ENCODE peak calls at places on chromosomes 16 and 17, in four cellular contexts. One of them, this sample, is unnamed.

GRCh38 chr16:1906052-1906845 is 12.0 kb downstream of the HS3ST6 start:
- DNase-seq in iPS DF 6.9: no peak
- DNase-seq in upper lobe of right lung: no peak
- DNase-seq in CD8-positive, alpha-beta memory T cell: no peak
- DNase-seq in this sample: no peak

GRCh38 chr17:30173649-30174048 is 57.0 kb downstream of the NSRP1 start:
- DNase-seq in upper lobe of right lung: no peak
- DNase-seq in iPS DF 6.9: no peak
- DNase-seq in CD8-positive, alpha-beta memory T cell: no peak
- DNase-seq in this sample: no peak

GRCh38 chr16:57898961-57899360 is 72.0 kb downstream of the CNGB1 start:
- DNase-seq in upper lobe of right lung: no peak
- DNase-seq in iPS DF 6.9: no peak
- DNase-seq in CD8-positive, alpha-beta memory T cell: no peak
- DNase-seq in this sample: no peak

GRCh38 chr16:66961065-66961744 is at the start of gene CES3:
- DNase-seq in CD8-positive, alpha-beta memory T cell: peak; percentile 20
- DNase-seq in iPS DF 6.9: peak; percentile 79
- DNase-seq in upper lobe of right lung: peak; percentile 84
- DNase-seq in this sample: no peak

GRCh38 chr17:78396436-78397335 is 18.2 kb downstream of the PGS1 start:
- DNase-seq in iPS DF 6.9: no peak
- DNase-seq in upper lobe of right lung: no peak
- DNase-seq in CD8-positive, alpha-beta memory T cell: no peak
- DNase-seq in this sample: no peak

GRCh38 chr17:73064084-73064938 is 28.2 kb downstream of the SLC39A11 start:
- DNase-seq in iPS DF 6.9: no peak
- DNase-seq in upper lobe of right lung: no peak
- DNase-seq in CD8-positive, alpha-beta memory T cell: no peak
- DNase-seq in this sample: no peak

GRCh38 chr16:10558746-10559641 is 21.4 kb downstream of the EMP2 start:
- DNase-seq in iPS DF 6.9: no peak
- DNase-seq in CD8-positive, alpha-beta memory T cell: no peak
- DNase-seq in upper lobe of right lung: peak; percentile 72
- DNase-seq in this sample: no peak

GRCh38 chr16:67406628-67407027 is 9.6 kb downstream of the ZDHHC1 start:
- DNase-seq in CD8-positive, alpha-beta memory T cell: no peak
- DNase-seq in iPS DF 6.9: no peak
- DNase-seq in upper lobe of right lung: no peak
- DNase-seq in this sample: peak; percentile 71

GRCh38 chr17:51601622-51602261 is 341.4 kb downstream of the UTP18 start:
- DNase-seq in iPS DF 6.9: no peak
- DNase-seq in upper lobe of right lung: no peak
- DNase-seq in CD8-positive, alpha-beta memory T cell: no peak
- DNase-seq in this sample: no peak

GRCh38 chr17:69141802-69142472 is at the start of gene ABCA6:
- DNase-seq in iPS DF 6.9: no peak
- DNase-seq in upper lobe of right lung: no peak
- DNase-seq in CD8-positive, alpha-beta memory T cell: no peak
- DNase-seq in this sample: peak; percentile 18

GRCh38 chr17:20189322-20189721 is 180.2 kb downstream of the SPECC1 start:
- DNase-seq in CD8-positive, alpha-beta memory T cell: no peak
- DNase-seq in upper lobe of right lung: no peak
- DNase-seq in iPS DF 6.9: no peak
- DNase-seq in this sample: peak; percentile 20

GRCh38 chr16:23729503-23730424 is 16.7 kb upstream of the ERN2 start:
- DNase-seq in upper lobe of right lung: no peak
- DNase-seq in CD8-positive, alpha-beta memory T cell: no peak
- DNase-seq in iPS DF 6.9: no peak
- DNase-seq in this sample: peak; percentile 36

GRCh38 chr16:3646348-3646920 is 8.1 kb upstream of the DNASE1 start:
- DNase-seq in CD8-positive, alpha-beta memory T cell: no peak
- DNase-seq in upper lobe of right lung: peak; percentile 46
- DNase-seq in iPS DF 6.9: no peak
- DNase-seq in this sample: no peak

GRCh38 chr16:85361441-85362118 is 249.3 kb upstream of the CIBAR2 start:
- DNase-seq in iPS DF 6.9: no peak
- DNase-seq in CD8-positive, alpha-beta memory T cell: no peak
- DNase-seq in upper lobe of right lung: peak; percentile 91
- DNase-seq in this sample: no peak

GRCh38 chr17:8046306-8046928 is 7.6 kb downstream of the ALOX15B start:
- DNase-seq in upper lobe of right lung: peak; percentile 48
- DNase-seq in CD8-positive, alpha-beta memory T cell: no peak
- DNase-seq in iPS DF 6.9: no peak
- DNase-seq in this sample: no peak

GRCh38 chr17:78826836-78827509 is 13.6 kb downstream of the USP36 start:
- DNase-seq in CD8-positive, alpha-beta memory T cell: no peak
- DNase-seq in upper lobe of right lung: peak; percentile 74
- DNase-seq in iPS DF 6.9: no peak
- DNase-seq in this sample: no peak

GRCh38 chr16:89281829-89282228 is 64.3 kb downstream of the ZNF778 start:
- DNase-seq in CD8-positive, alpha-beta memory T cell: no peak
- DNase-seq in upper lobe of right lung: no peak
- DNase-seq in iPS DF 6.9: no peak
- DNase-seq in this sample: no peak

GRCh38 chr17:35238817-35239216 is 4.1 kb upstream of the SLFN5 start:
- DNase-seq in upper lobe of right lung: no peak
- DNase-seq in iPS DF 6.9: no peak
- DNase-seq in CD8-positive, alpha-beta memory T cell: no peak
- DNase-seq in this sample: peak; percentile 44

GRCh38 chr17:41527076-41528023 is 758 bp downstream of the KRT19 start:
- DNase-seq in upper lobe of right lung: peak; percentile 85
- DNase-seq in iPS DF 6.9: no peak
- DNase-seq in CD8-positive, alpha-beta memory T cell: no peak
- DNase-seq in this sample: no peak

GRCh38 chr16:78784773-78785172 is 685.3 kb downstream of the WWOX start:
- DNase-seq in CD8-positive, alpha-beta memory T cell: no peak
- DNase-seq in upper lobe of right lung: no peak
- DNase-seq in iPS DF 6.9: no peak
- DNase-seq in this sample: no peak

GRCh38 chr16:577796-578195 is 8.0 kb downstream of the PIGQ start:
- DNase-seq in CD8-positive, alpha-beta memory T cell: no peak
- DNase-seq in iPS DF 6.9: no peak
- DNase-seq in upper lobe of right lung: no peak
- DNase-seq in this sample: no peak

GRCh38 chr16:580141-580945 is 9.5 kb upstream of the RAB40C start:
- DNase-seq in iPS DF 6.9: no peak
- DNase-seq in upper lobe of right lung: no peak
- DNase-seq in CD8-positive, alpha-beta memory T cell: no peak
- DNase-seq in this sample: no peak

GRCh38 chr16:580946-581498 is 8.8 kb upstream of the RAB40C start:
- DNase-seq in upper lobe of right lung: no peak
- DNase-seq in CD8-positive, alpha-beta memory T cell: no peak
- DNase-seq in iPS DF 6.9: no peak
- DNase-seq in this sample: no peak

GRCh38 chr16:578232-578869 is 8.6 kb downstream of the PIGQ start:
- DNase-seq in iPS DF 6.9: no peak
- DNase-seq in upper lobe of right lung: no peak
- DNase-seq in CD8-positive, alpha-beta memory T cell: no peak
- DNase-seq in this sample: no peak

DNA sequence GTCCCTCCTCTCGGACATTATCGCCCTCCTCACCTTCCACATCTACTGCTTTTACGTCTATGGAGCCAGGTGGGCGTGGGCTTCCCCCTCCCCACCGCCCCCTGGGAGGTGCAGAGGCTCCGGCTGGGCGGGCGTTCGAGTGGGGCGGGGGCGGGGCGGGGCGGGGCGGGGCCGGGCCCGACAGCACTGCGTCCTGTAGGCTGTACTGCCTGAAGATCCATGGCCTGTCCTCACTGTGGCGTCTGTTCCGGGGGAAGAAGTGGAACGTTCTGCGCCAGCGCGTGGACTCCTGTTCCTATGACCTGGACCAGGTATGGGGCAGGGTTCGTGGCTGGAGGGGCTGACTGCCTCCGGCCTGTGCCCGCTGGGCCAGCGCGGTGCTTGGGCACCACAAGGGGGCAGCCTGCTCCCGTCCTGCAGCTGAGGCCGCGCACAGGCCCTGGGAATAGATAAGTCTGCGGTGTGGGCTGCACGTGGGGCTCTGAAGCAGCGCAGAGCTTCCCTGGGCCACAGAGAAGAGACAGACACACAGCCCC is 9.2 kb downstream of the PIGQ start:
- DNase-seq in upper lobe of right lung: peak; percentile 91
- DNase-seq in CD8-positive, alpha-beta memory T cell: peak; percentile 38
- DNase-seq in iPS DF 6.9: no peak
- DNase-seq in this sample: no peak
- H3K4me3 ChIP-seq in upper lobe of right lung: no peak overlapping the region
- H3K4me3 ChIP-seq in CD8-positive, alpha-beta memory T cell: no peak overlapping the region
- H3K4me3 ChIP-seq in iPS DF 6.9: peak overlapping the region; percentile 21
- H3K4me3 ChIP-seq in this sample: no peak overlapping the region

GRCh38 chr16:22006636-22007035 is 1.3 kb upstream of the MOSMO start:
- DNase-seq in CD8-positive, alpha-beta memory T cell: no peak
- DNase-seq in iPS DF 6.9: no peak
- DNase-seq in upper lobe of right lung: no peak
- DNase-seq in this sample: no peak
- H3K4me3 ChIP-seq in CD8-positive, alpha-beta memory T cell: no peak overlapping the region
- H3K4me3 ChIP-seq in iPS DF 6.9: no peak overlapping the region
- H3K4me3 ChIP-seq in upper lobe of right lung: no peak overlapping the region
- H3K4me3 ChIP-seq in this sample: no peak overlapping the region

DNA sequence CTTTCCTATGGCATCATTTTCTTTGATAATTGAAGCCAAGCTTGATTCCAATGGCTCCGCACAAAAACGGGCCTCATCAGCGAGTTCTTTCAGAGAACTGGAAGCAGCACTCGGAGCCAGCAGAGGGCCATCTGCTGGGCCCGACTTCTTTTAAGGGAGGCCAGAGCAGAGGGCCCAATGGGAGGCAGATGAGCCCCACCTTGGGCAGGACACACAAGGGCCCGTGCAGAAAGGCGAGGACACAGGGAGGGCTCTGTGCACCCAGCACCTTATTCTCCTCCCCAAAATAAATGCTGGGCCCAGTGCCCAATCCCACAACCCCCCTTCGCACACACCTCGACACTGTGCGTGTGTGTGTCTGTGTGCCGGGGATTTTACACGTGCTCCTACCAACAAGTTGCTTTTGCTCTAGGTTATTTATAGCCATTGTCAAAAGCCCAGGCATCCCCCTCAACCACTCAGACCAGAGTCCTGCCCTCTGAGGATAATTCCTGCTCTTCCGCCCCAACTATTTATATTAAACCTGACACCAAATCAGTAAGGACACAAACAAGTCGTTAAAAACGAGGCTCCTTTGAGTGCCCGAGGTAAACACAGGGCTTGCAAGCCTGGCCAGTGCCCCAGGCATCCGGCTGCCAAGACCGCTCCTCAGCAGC is 6.8 kb downstream of the AXIN2 start:
- DNase-seq in iPS DF 6.9: no peak
- DNase-seq in CD8-positive, alpha-beta memory T cell: no peak
- DNase-seq in upper lobe of right lung: no peak
- DNase-seq in this sample: no peak
- H3K4me3 ChIP-seq in iPS DF 6.9: no peak overlapping the region
- H3K4me3 ChIP-seq in CD8-positive, alpha-beta memory T cell: peak overlapping the region; percentile 13
- H3K4me3 ChIP-seq in upper lobe of right lung: no peak overlapping the region
- H3K4me3 ChIP-seq in this sample: no peak overlapping the region

GRCh38 chr16:31475949-31476304 is 4.0 kb downstream of the TGFB1I1 start:
- DNase-seq in iPS DF 6.9: no peak
- DNase-seq in CD8-positive, alpha-beta memory T cell: peak; percentile 20
- DNase-seq in upper lobe of right lung: peak; percentile 81
- DNase-seq in this sample: no peak
- H3K4me3 ChIP-seq in iPS DF 6.9: peak overlapping the region; percentile 53
- H3K4me3 ChIP-seq in CD8-positive, alpha-beta memory T cell: peak overlapping the region; percentile 70
- H3K4me3 ChIP-seq in upper lobe of right lung: peak overlapping the region; percentile 54
- H3K4me3 ChIP-seq in this sample: no peak overlapping the region

GRCh38 chr16:14186007-14186953 is 115.2 kb downstream of the MRTFB start:
- DNase-seq in upper lobe of right lung: no peak
- DNase-seq in iPS DF 6.9: no peak
- DNase-seq in CD8-positive, alpha-beta memory T cell: no peak
- DNase-seq in this sample: peak; percentile 72
- H3K4me3 ChIP-seq in upper lobe of right lung: peak overlapping the region; percentile 50
- H3K4me3 ChIP-seq in iPS DF 6.9: no peak overlapping the region
- H3K4me3 ChIP-seq in CD8-positive, alpha-beta memory T cell: no peak overlapping the region
- H3K4me3 ChIP-seq in this sample: peak overlapping the region; percentile 51

GRCh38 chr17:49965522-49965905 is 3.5 kb upstream of the DLX4 start:
- DNase-seq in iPS DF 6.9: no peak
- DNase-seq in CD8-positive, alpha-beta memory T cell: no peak
- DNase-seq in upper lobe of right lung: no peak
- DNase-seq in this sample: no peak
- H3K4me3 ChIP-seq in iPS DF 6.9: no peak overlapping the region
- H3K4me3 ChIP-seq in CD8-positive, alpha-beta memory T cell: no peak overlapping the region
- H3K4me3 ChIP-seq in upper lobe of right lung: no peak overlapping the region
- H3K4me3 ChIP-seq in this sample: no peak overlapping the region

GRCh38 chr17:48997103-48997826 is at the start of gene IGF2BP1:
- DNase-seq in iPS DF 6.9: no peak
- DNase-seq in CD8-positive, alpha-beta memory T cell: no peak
- DNase-seq in upper lobe of right lung: no peak
- DNase-seq in this sample: no peak
- H3K4me3 ChIP-seq in iPS DF 6.9: peak within 1 kb of the TSS; percentile 91
- H3K4me3 ChIP-seq in CD8-positive, alpha-beta memory T cell: peak within 1 kb of the TSS; percentile 25
- H3K4me3 ChIP-seq in upper lobe of right lung: no peak within 1 kb of the TSS
- H3K4me3 ChIP-seq in this sample: peak within 1 kb of the TSS; percentile 90

This sample was measured in skeletal muscle cell.